ENCODE peak calls at places on chromosomes 3 and 15, in ten cellular contexts. E is activated CD8-positive, alpha-beta T cell treated with anti-CD3 and anti-CD28 coated beads for 36 hours; C is Peyer's patch; D is GM06990; T is AG09309; O is brain microvascular endothelial cell; W is GM23338; I is GM12878; K is endothelial cell; V is upper lobe of left lung. A is an unnamed sample.

GRCh38 chr15:55742498-55742926 is 440 bp downstream of the PRTG start:
- DNase-seq in E (no peak), C (no peak), D (peak; percentile 27), T (no peak), O (peak; percentile 17), W (peak; percentile 23), I (no peak), K (peak; percentile 49), V (peak; percentile 28), A (no peak)

GRCh38 chr3:9778518-9779129 is 8.9 kb upstream of the CAMK1 start:
- DNase-seq in E (peak; percentile 34), C (no peak), D (no peak), T (no peak), O (no peak), W (no peak), I (no peak), K (no peak), V (no peak), A (no peak)

GRCh38 chr3:105014631-105015030 is 352.1 kb upstream of the ALCAM start:
- DNase-seq in E (no peak), C (no peak), D (no peak), T (no peak), O (no peak), W (no peak), I (no peak), K (no peak), V (no peak), A (no peak)

GRCh38 chr3:101509811-101510210 is 3.2 kb downstream of the SENP7 start:
- DNase-seq in E (no peak), C (no peak), D (no peak), T (peak; percentile 17), O (no peak), W (no peak), I (no peak), K (no peak), V (no peak), A (no peak)

GRCh38 chr3:100781311-100781710 is 72.0 kb downstream of the TFG start:
- DNase-seq in E (no peak), C (no peak), D (no peak), T (no peak), O (no peak), W (no peak), I (no peak), K (no peak), V (no peak), A (no peak)

GRCh38 chr3:113914646-113915045 is 33.2 kb upstream of the ZDHHC23 start:
- DNase-seq in E (no peak), C (no peak), D (no peak), T (peak; percentile 73), O (peak; percentile 64), W (no peak), I (no peak), K (no peak), V (no peak), A (no peak)

GRCh38 chr15:101447561-101448071 is 41.9 kb downstream of the PCSK6 start:
- DNase-seq in E (no peak), C (no peak), D (no peak), T (no peak), O (no peak), W (no peak), I (no peak), K (no peak), V (no peak), A (no peak)

GRCh38 chr3:66971245-66971644 is 26.9 kb upstream of the KBTBD8 start:
- DNase-seq in E (no peak), C (no peak), D (no peak), T (no peak), O (no peak), W (no peak), I (no peak), K (no peak), V (no peak), A (no peak)

GRCh38 chr3:78737988-78738387 is 1029.8 kb downstream of the ROBO1 start:
- DNase-seq in E (no peak), C (no peak), D (no peak), T (no peak), O (no peak), W (no peak), I (no peak), K (no peak), V (no peak), A (no peak)

GRCh38 chr3:104941785-104942184 is 424.9 kb upstream of the ALCAM start:
- DNase-seq in E (no peak), C (no peak), D (no peak), T (no peak), O (no peak), W (no peak), I (no peak), K (no peak), V (no peak), A (no peak)

DNA sequence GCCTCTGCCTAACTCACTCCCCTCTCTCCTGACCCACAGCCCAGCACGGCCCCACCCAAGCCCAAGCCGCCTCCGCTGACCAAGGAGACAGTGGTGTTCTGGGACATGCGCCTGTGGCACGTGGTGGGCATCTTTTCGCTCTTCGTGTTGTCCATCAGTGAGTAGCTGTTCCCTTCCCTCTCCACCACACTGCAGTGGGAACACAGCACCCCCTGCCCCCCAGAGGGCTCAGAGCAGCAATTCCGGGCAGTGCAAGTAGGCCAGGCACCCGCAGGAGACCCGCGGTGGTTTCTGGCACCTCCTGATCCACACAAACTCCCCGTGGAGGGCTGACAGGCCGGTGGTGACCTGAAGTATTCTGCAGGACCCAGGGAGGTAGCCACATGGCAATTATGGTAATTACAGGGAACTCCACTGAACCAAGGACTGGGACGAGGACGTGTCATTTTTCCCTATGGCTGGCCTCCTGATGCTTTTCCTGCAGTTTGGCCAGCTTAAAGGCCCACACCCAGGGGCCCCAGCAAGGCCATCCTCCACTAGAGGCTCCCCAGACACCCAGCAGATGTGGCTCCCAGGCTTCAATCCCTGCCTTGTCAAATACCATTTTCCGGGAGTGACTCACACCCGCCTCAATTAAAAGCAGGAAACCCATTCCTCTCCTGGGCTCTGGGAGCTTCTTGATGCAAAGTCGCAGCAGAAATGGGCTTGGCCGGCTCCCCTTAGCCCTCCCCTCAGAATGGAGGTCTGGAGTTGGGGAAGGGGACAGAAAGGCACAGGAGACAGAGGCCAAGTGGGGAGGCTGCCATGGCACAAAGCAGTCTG is 4.8 kb downstream of the TMIE start:
- DNase-seq in E (no peak), C (no peak), D (no peak), T (peak; percentile 28), O (peak; percentile 44), W (no peak), I (no peak), K (no peak), V (no peak), A (no peak)
- TF ChIP-seq CTCF in E (no peak), C (no peak), D (no peak), T (peak; percentile 31), O (peak; percentile 33), W (no peak), I (no peak), K (no peak), V (no peak), A (no peak)

GRCh38 chr15:68494573-68495105 is 62.7 kb upstream of the ITGA11 start:
- DNase-seq in E (no peak), C (no peak), D (no peak), T (no peak), O (no peak), W (no peak), I (no peak), K (no peak), V (no peak), A (no peak)
- TF ChIP-seq CTCF in E (no peak), C (no peak), D (no peak), T (no peak), O (no peak), W (no peak), I (no peak), K (no peak), V (no peak), A (no peak)

GRCh38 chr3:42502429-42503250 is at the start of gene VIPR1:
- DNase-seq in E (peak; percentile 93), C (peak; percentile 93), D (peak; percentile 82), T (no peak), O (peak; percentile 34), W (peak; percentile 95), I (no peak), K (peak; percentile 59), V (peak; percentile 92), A (peak; percentile 90)

GRCh38 chr3:42500909-42501308 is 1.5 kb upstream of the VIPR1 start:
- DNase-seq in E (no peak), C (no peak), D (no peak), T (no peak), O (no peak), W (peak; percentile 53), I (no peak), K (no peak), V (peak; percentile 14), A (no peak)

GRCh38 chr3:42501321-42501680 is 1.1 kb upstream of the VIPR1 start:
- DNase-seq in E (peak; percentile 26), C (no peak), D (no peak), T (no peak), O (no peak), W (peak; percentile 73), I (no peak), K (peak; percentile 28), V (peak; percentile 29), A (peak; percentile 49)

GRCh38 chr3:42503251-42503924 is 945 bp downstream of the VIPR1 start:
- DNase-seq in E (no peak), C (no peak), D (no peak), T (no peak), O (no peak), W (no peak), I (no peak), K (no peak), V (peak; percentile 16), A (no peak)

GRCh38 chr3:42501681-42502428 is 588 bp upstream of the VIPR1 start:
- DNase-seq in E (peak; percentile 70), C (peak; percentile 66), D (peak; percentile 56), T (no peak), O (peak; percentile 9), W (peak; percentile 57), I (no peak), K (peak; percentile 66), V (peak; percentile 84), A (peak; percentile 47)
- TF ChIP-seq CTCF in E (peak; percentile 79), C (peak; percentile 36), D (peak; percentile 77), T (peak; percentile 58), O (peak; percentile 66), W (peak; percentile 59), I (peak; percentile 50), K (peak; percentile 14), V (peak; percentile 76), A (peak; percentile 35)

GRCh38 chr3:131239250-131239649 is 142.3 kb upstream of the NUDT16 start:
- DNase-seq in E (no peak), C (no peak), D (no peak), T (no peak), O (no peak), W (no peak), I (no peak), K (no peak), V (no peak), A (no peak)

GRCh38 chr3:131238496-131238895 is 143.1 kb upstream of the NUDT16 start:
- DNase-seq in E (no peak), C (no peak), D (no peak), T (no peak), O (no peak), W (no peak), I (no peak), K (no peak), V (no peak), A (no peak)

DNA sequence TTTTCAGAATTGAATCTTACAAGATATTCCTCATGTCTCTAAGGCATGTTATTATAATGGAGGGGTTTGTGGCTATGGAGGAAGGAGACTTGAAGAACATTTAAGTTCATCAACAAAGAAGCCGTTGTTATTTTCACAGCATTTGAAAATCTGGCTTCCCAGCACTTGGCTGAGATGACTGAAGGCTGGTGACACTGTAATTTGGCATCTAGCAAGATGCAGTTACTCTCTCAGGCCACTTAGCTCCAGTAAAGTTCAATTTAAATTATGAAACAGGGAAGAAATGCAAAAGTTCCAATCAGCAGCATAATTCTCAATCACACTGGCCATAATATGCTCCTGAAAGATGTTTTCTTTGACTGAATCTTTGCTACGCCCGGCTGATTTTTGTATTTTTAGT is 139.4 kb upstream of the NUDT16 start:
- DNase-seq in E (no peak), C (no peak), D (no peak), T (no peak), O (no peak), W (no peak), I (no peak), K (no peak), V (no peak), A (no peak)
- TF ChIP-seq CTCF in E (no peak), C (no peak), D (no peak), T (no peak), O (peak; percentile 13), W (no peak), I (no peak), K (no peak), V (no peak), A (no peak)

A was measured in nephron progenitor cell.